ENCODE peak calls at places on chromosome 22, in seven cellular contexts. F, A, L, N, B, T and J are unnamed samples.

GRCh38 chr22:27992294-27993165 is 73.5 kb upstream of the PITPNB start:
- DNase-seq in F (no peak), A (no peak), L (no peak), N (no peak), B (no peak), T (peak), J (no peak)

GRCh38 chr22:30947163-30947820 is 21.3 kb downstream of the MORC2 start:
- DNase-seq in F (peak), A (no peak), L (no peak), N (no peak), B (no peak), T (no peak), J (peak)

GRCh38 chr22:23205330-23205729 is 25.0 kb downstream of the BCR start:
- DNase-seq in F (no peak), A (no peak), L (no peak), N (no peak), B (no peak), T (no peak), J (no peak)

GRCh38 chr22:31122532-31123291 is at the start of gene INPP5J:
- DNase-seq in F (peak), A (peak), L (peak), N (peak), B (peak), T (peak), J (peak)

GRCh38 chr22:23862103-23862502 is 4.4 kb downstream of the SLC2A11 start:
- DNase-seq in F (peak), A (no peak), L (peak), N (peak), B (peak), T (no peak), J (peak)

GRCh38 chr22:31295831-31296230 is 3.5 kb upstream of the PIK3IP1 start:
- DNase-seq in F (peak), A (no peak), L (no peak), N (peak), B (no peak), T (no peak), J (peak)

GRCh38 chr22:33519140-33519973 is 400.9 kb downstream of the LARGE1 start:
- DNase-seq in F (peak), A (no peak), L (peak), N (peak), B (peak), T (no peak), J (peak)

GRCh38 chr22:19818264-19819208 is 36.1 kb downstream of the GNB1L start:
- DNase-seq in F (no peak), A (no peak), L (no peak), N (no peak), B (no peak), T (peak), J (no peak)

GRCh38 chr22:33274214-33274828 is 216.1 kb upstream of the SYN3 start:
- DNase-seq in F (no peak), A (no peak), L (no peak), N (no peak), B (no peak), T (no peak), J (peak)

GRCh38 chr22:29151316-29151715 is 54.4 kb upstream of the EMID1 start:
- DNase-seq in F (no peak), A (no peak), L (no peak), N (no peak), B (no peak), T (peak), J (no peak)

GRCh38 chr22:22818202-22818538 is 69.4 kb upstream of the IGLL5 start:
- DNase-seq in F (no peak), A (no peak), L (no peak), N (no peak), B (no peak), T (no peak), J (no peak)

DNA sequence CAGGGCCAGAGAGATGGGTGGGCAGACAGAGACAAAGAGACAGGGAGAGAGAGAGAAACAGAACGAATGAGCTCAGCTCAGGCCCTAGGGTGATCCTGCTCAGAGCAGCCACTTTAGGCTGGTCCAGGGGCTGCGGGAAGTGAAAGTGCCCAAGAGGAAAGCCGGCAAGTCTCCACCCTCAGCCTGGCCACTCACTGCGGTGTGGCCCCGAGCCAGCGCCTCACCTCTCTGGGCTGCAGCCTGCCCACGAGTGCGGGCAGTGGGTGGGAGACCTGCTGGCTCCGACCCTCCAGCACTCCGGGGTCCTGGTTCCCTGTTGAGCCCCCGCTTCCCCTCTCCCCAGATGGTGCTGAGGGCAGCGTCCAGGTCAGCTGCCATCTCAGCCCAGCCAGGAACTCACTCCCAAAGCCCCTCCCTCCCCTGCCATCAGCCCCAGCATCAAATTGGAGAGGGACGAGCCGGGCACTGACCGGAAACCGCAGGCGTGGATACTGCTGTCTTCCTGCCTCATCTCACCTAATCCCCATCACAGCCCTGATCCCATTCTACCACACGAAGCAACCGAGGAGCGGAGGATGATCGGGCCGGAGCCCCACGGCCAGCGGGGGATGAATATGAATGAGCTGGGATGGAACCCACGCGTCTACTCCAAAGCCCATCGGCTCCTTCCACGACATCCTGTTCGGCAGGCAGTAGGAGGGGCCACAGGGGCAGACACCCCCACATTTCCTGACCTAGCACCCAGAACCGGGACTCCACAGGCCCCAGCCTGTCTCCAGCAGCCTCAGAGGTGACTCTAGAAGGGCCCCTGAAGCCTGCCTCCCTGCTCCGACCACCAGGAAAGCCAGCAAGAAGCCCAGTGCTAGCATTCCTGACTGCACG is 16.9 kb downstream of the ELFN2 start:
- DNase-seq in F (peak), A (no peak), L (no peak), N (no peak), B (no peak), T (no peak), J (no peak)
- TF ChIP-seq CTCF in F (no peak), A (no peak), L (no peak), N (no peak), B (no peak), T (no peak), J (no peak)

GRCh38 chr22:41862160-41862529 is 29.2 kb downstream of the SREBF2 start:
- DNase-seq in F (no peak), A (no peak), L (no peak), N (peak), B (peak), T (no peak), J (peak)
- H3K4me3 ChIP-seq in F (no peak), A (no peak), L (no peak), N (no peak), B (no peak), T (no peak), J (no peak)

DNA sequence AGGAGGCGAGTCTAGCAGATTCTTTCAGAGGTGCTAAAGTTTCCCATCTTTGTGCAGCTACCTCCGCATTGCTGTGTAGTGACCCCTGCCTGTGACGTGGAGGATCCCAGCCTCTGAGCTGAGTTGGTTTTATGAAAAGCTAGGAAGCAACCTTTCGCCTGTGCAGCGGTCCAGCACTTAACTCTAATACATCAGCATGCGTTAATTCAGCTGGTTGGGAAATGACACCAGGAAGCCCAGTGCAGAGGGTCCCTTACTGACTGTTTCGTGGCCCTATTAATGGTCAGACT is 8.9 kb upstream of the SAMM50 start:
- DNase-seq in F (no peak), A (no peak), L (no peak), N (no peak), B (no peak), T (no peak), J (no peak)
- TF ChIP-seq CTCF in F (no peak), A (no peak), L (peak), N (no peak), B (no peak), T (no peak), J (no peak)

GRCh38 chr22:50696799-50697561 is 24.4 kb downstream of the SHANK3 start:
- DNase-seq in F (no peak), A (no peak), L (no peak), N (no peak), B (peak), T (no peak), J (no peak)
- H3K4me3 ChIP-seq in F (peak), A (peak), L (peak), N (no peak), B (peak), T (peak), J (peak)

GRCh38 chr22:37633082-37633692 is 6.3 kb upstream of the SH3BP1 start:
- DNase-seq in F (no peak), A (no peak), L (no peak), N (no peak), B (no peak), T (no peak), J (no peak)

GRCh38 chr22:37632174-37633081 is 7.0 kb upstream of the SH3BP1 start:
- DNase-seq in F (no peak), A (no peak), L (no peak), N (no peak), B (no peak), T (no peak), J (no peak)

GRCh38 chr22:37634505-37635002 is 4.9 kb upstream of the SH3BP1 start:
- DNase-seq in F (no peak), A (no peak), L (no peak), N (no peak), B (no peak), T (no peak), J (peak)

GRCh38 chr22:37635157-37635556 is 4.3 kb upstream of the SH3BP1 start:
- DNase-seq in F (no peak), A (no peak), L (no peak), N (no peak), B (no peak), T (no peak), J (no peak)

GRCh38 chr22:37633693-37634504 is 5.6 kb upstream of the SH3BP1 start:
- DNase-seq in F (no peak), A (peak), L (peak), N (peak), B (peak), T (peak), J (peak)
- TF ChIP-seq CTCF in F (no peak), A (peak), L (peak), N (peak), B (peak), T (no peak), J (peak)

GRCh38 chr22:46287873-46288751 is 8.6 kb upstream of the GTSE1 start:
- DNase-seq in F (no peak), A (no peak), L (no peak), N (no peak), B (no peak), T (peak), J (no peak)
- H3K4me3 ChIP-seq in F (no peak), A (no peak), L (no peak), N (no peak), B (no peak), T (peak), J (no peak)

GRCh38 chr22:35409783-35410662 is 10.1 kb downstream of the MCM5 start:
- DNase-seq in F (no peak), A (no peak), L (no peak), N (no peak), B (no peak), T (no peak), J (no peak)
- TF ChIP-seq CTCF in F (no peak), A (no peak), L (no peak), N (no peak), B (no peak), T (no peak), J (no peak)

GRCh38 chr22:39661842-39662676 is 91.5 kb downstream of the CACNA1I start:
- DNase-seq in F (peak), A (no peak), L (no peak), N (no peak), B (no peak), T (peak), J (no peak)

GRCh38 chr22:39665229-39665628 is 94.7 kb downstream of the CACNA1I start:
- DNase-seq in F (no peak), A (no peak), L (no peak), N (no peak), B (no peak), T (no peak), J (no peak)

GRCh38 chr22:39664485-39665200 is 94.1 kb downstream of the CACNA1I start:
- DNase-seq in F (no peak), A (no peak), L (no peak), N (no peak), B (no peak), T (no peak), J (no peak)

GRCh38 chr22:39662677-39663034 is 92.1 kb downstream of the CACNA1I start:
- DNase-seq in F (no peak), A (no peak), L (no peak), N (no peak), B (no peak), T (no peak), J (no peak)

GRCh38 chr22:39663751-39664150 is 93.2 kb downstream of the CACNA1I start:
- DNase-seq in F (no peak), A (no peak), L (no peak), N (no peak), B (no peak), T (peak), J (no peak)
- H3K4me3 ChIP-seq in F (no peak), A (no peak), L (no peak), N (no peak), B (no peak), T (peak), J (no peak)

GRCh38 chr22:17754233-17754925 is 19.9 kb downstream of the BID start:
- DNase-seq in F (no peak), A (no peak), L (no peak), N (no peak), B (no peak), T (no peak), J (no peak)
- TF ChIP-seq CTCF in F (peak), A (peak), L (peak), N (peak), B (peak), T (no peak), J (no peak)

GRCh38 chr22:44057411-44057987 is 33.4 kb downstream of the PARVB start:
- DNase-seq in F (no peak), A (no peak), L (no peak), N (no peak), B (peak), T (no peak), J (peak)
- H3K4me3 ChIP-seq in F (no peak), A (no peak), L (no peak), N (no peak), B (no peak), T (no peak), J (no peak)